ENCODE peak calls at places on chromosomes 11 and 22, in eight cellular contexts. C is neural progenitor cell; N is NCI-H1105 treated with DMSO at 0.1 percent for 48 hours; S is body of pancreas; H is activated CD4-positive, alpha-beta T cell treated with anti-CD3 and anti-CD28 coated beads, Interleukin-2, amount 50 U/mL, for 24 hours; F is EL; T is kidney epithelial cell; U is amygdala. A is an unnamed sample.

GRCh38 chr11:71558996-71559395 is 6.4 kb upstream of the KRTAP5-10 start:
- DNase-seq in N (no peak), C (no peak), T (no peak), H (no peak), F (no peak), S (no peak), U (no peak), A (peak)

GRCh38 chr11:117192401-117192875 is 6.7 kb upstream of the TAGLN start:
- DNase-seq in F (no peak), N (no peak), U (no peak), H (no peak), T (no peak), S (no peak), C (no peak), A (no peak)

GRCh38 chr22:17984114-17984513 is 40.2 kb downstream of the MICAL3 start:
- DNase-seq in S (no peak), C (no peak), N (no peak), U (no peak), F (no peak), H (no peak), T (no peak), A (no peak)

GRCh38 chr11:63845305-63845704 is 6.4 kb downstream of the MARK2 start:
- DNase-seq in N (no peak), S (no peak), H (no peak), C (no peak), U (no peak), T (no peak), F (peak), A (no peak)

GRCh38 chr11:1054143-1055108 is 17.9 kb upstream of the MUC6 start:
- DNase-seq in F (peak), C (no peak), U (no peak), N (no peak), T (no peak), S (peak), H (no peak), A (no peak)

GRCh38 chr11:82927264-82927880 is 25.8 kb downstream of the DDIAS start:
- DNase-seq in H (no peak), T (peak), C (peak), F (peak), S (peak), N (peak), U (no peak), A (no peak)

GRCh38 chr22:42342426-42343135 is 72.1 kb upstream of the TCF20 start:
- DNase-seq in C (peak), U (no peak), T (no peak), H (no peak), F (no peak), S (no peak), N (no peak), A (no peak)

GRCh38 chr11:111957663-111958415 is 20.7 kb downstream of the DIXDC1 start:
- DNase-seq in H (no peak), T (no peak), C (no peak), S (no peak), F (no peak), U (no peak), N (no peak), A (no peak)

GRCh38 chr22:35630891-35631290 is 13.8 kb upstream of the MB start:
- DNase-seq in S (no peak), C (no peak), T (no peak), F (no peak), H (no peak), U (no peak), N (no peak), A (no peak)

GRCh38 chr11:33617672-33618362 is 82.8 kb downstream of the C11orf91 start:
- DNase-seq in C (no peak), T (no peak), N (no peak), S (no peak), F (no peak), U (no peak), H (no peak), A (no peak)

GRCh38 chr22:32660292-32660691 is 141.2 kb upstream of the TIMP3 start:
- DNase-seq in T (no peak), S (peak), C (peak), U (no peak), H (peak), F (peak), N (peak), A (peak)

GRCh38 chr11:118010738-118011461 is 24.7 kb downstream of the IL10RA start:
- DNase-seq in T (no peak), N (no peak), S (no peak), C (no peak), F (no peak), H (no peak), U (no peak), A (peak)

A was measured in anterior cingulate cortex.